ENCODE peak calls at places on chromosomes 13 and 19, in nine cellular contexts. Y, V, K, R, S, H, P, Q and Z are unnamed samples.

GRCh38 chr13:94303644-94304174 is 175.8 kb downstream of the DCT start:
- DNase-seq in H (no peak), R (no peak), K (no peak), Y (no peak), V (no peak), P (no peak), Q (no peak), S (no peak), Z (no peak)

GRCh38 chr19:40510526-40511115 is 43.8 kb downstream of the SPTBN4 start:
- DNase-seq in K (no peak), S (no peak), R (no peak), V (no peak), Y (no peak), Q (no peak), H (no peak), P (no peak), Z (no peak)

GRCh38 chr13:111099292-111099691 is 15.8 kb upstream of the ARHGEF7 start:
- DNase-seq in Q (no peak), R (no peak), Y (no peak), S (no peak), H (no peak), K (no peak), V (no peak), P (no peak), Z (no peak)

GRCh38 chr19:11264452-11265176 is 2.3 kb upstream of the DOCK6 start:
- DNase-seq in K (no peak), Q (peak), P (no peak), V (no peak), R (no peak), H (no peak), S (no peak), Y (no peak), Z (no peak)

GRCh38 chr19:45800009-45800553 is 7.4 kb upstream of the DMWD start:
- DNase-seq in P (no peak), V (no peak), R (no peak), S (no peak), H (no peak), Y (no peak), Q (no peak), K (no peak), Z (peak)

GRCh38 chr13:103815619-103816018 is 749.4 kb upstream of the SLC10A2 start:
- DNase-seq in P (no peak), V (no peak), S (no peak), K (no peak), R (no peak), H (no peak), Y (no peak), Q (no peak), Z (no peak)

GRCh38 chr13:74250738-74251190 is 116.6 kb upstream of the KLF12 start:
- DNase-seq in H (no peak), Q (no peak), K (no peak), P (no peak), Y (no peak), R (no peak), S (no peak), V (no peak), Z (no peak)

GRCh38 chr19:47124937-47125668 is 5.5 kb upstream of the SAE1 start:
- DNase-seq in Q (no peak), S (peak), K (peak), P (no peak), H (no peak), V (peak), R (peak), Y (peak), Z (peak)

GRCh38 chr19:30373593-30373992 is 1.4 kb downstream of the ZNF536 start:
- DNase-seq in H (no peak), V (no peak), R (no peak), S (no peak), Q (peak), K (no peak), Y (no peak), P (no peak), Z (no peak)

GRCh38 chr19:45168767-45169351 is 8.1 kb upstream of the NKPD1 start:
- DNase-seq in H (no peak), K (no peak), Q (no peak), P (no peak), Y (no peak), R (no peak), S (peak), V (peak), Z (no peak)

GRCh38 chr13:113854238-113855011 is 9.5 kb downstream of the GAS6 start:
- DNase-seq in H (no peak), R (no peak), V (no peak), Y (no peak), S (no peak), K (no peak), P (no peak), Q (no peak), Z (peak)

GRCh38 chr19:47020132-47020805 is 632 bp downstream of the NPAS1 start:
- DNase-seq in H (no peak), R (no peak), P (no peak), K (no peak), S (no peak), Q (no peak), Y (no peak), V (no peak), Z (peak)

GRCh38 chr13:96218475-96218874 is 128.6 kb downstream of the HS6ST3 start:
- DNase-seq in P (no peak), V (no peak), R (no peak), S (no peak), H (no peak), K (no peak), Q (no peak), Y (no peak), Z (no peak)

GRCh38 chr19:18254546-18255500 is 19.4 kb downstream of the IQCN start:
- DNase-seq in Q (peak), H (no peak), V (peak), K (peak), Y (peak), P (no peak), R (no peak), S (no peak), Z (no peak)

GRCh38 chr19:49497790-49498106 is 1.5 kb downstream of the RPS11 start:
- DNase-seq in Y (no peak), R (no peak), V (no peak), S (no peak), P (no peak), H (no peak), K (no peak), Q (no peak), Z (no peak)

GRCh38 chr13:110634558-110634957 is 19.2 kb downstream of the NAXD start:
- DNase-seq in P (no peak), Q (no peak), R (no peak), Y (no peak), K (no peak), V (no peak), H (no peak), S (no peak), Z (peak)

GRCh38 chr13:74675185-74675584 is 541.0 kb upstream of the KLF12 start:
- DNase-seq in Y (no peak), S (no peak), H (no peak), P (no peak), Q (no peak), R (no peak), V (no peak), K (no peak), Z (no peak)

GRCh38 chr13:59687028-59687427 is 476.7 kb downstream of the DIAPH3 start:
- DNase-seq in Q (no peak), Y (no peak), H (no peak), R (no peak), S (peak), K (no peak), V (no peak), P (no peak), Z (no peak)

GRCh38 chr19:49070416-49070815 is 2.1 kb downstream of the KCNA7 start:
- DNase-seq in R (no peak), S (no peak), K (no peak), Q (no peak), V (no peak), P (no peak), H (no peak), Y (no peak), Z (no peak)

GRCh38 chr19:55116232-55117062 is 990 bp downstream of the PPP1R12C start:
- DNase-seq in Q (peak), K (no peak), S (no peak), V (peak), Y (peak), H (peak), R (peak), P (peak), Z (peak)